ENCODE peak calls at places on chromosomes 12 and 14, in eight cellular contexts. One of them, this sample, is unnamed.

GRCh38 chr12:111645433-111645832 is 40.3 kb downstream of the BRAP start:
- DNase-seq in dorsolateral prefrontal cortex: no peak
- DNase-seq in CD4-positive, CD25-positive, alpha-beta regulatory T cell: no peak
- DNase-seq in cardiac muscle cell: no peak
- DNase-seq in thyroid gland: no peak
- DNase-seq in neuronal stem cell: no peak
- DNase-seq in CD8-positive, alpha-beta T cell: no peak
- DNase-seq in naive thymus-derived CD4-positive, alpha-beta T cell: no peak
- DNase-seq in this sample: no peak

GRCh38 chr12:67772276-67773169 is 124.0 kb downstream of the DYRK2 start:
- DNase-seq in dorsolateral prefrontal cortex: no peak
- DNase-seq in CD4-positive, CD25-positive, alpha-beta regulatory T cell: no peak
- DNase-seq in cardiac muscle cell: peak
- DNase-seq in thyroid gland: no peak
- DNase-seq in neuronal stem cell: peak
- DNase-seq in CD8-positive, alpha-beta T cell: no peak
- DNase-seq in naive thymus-derived CD4-positive, alpha-beta T cell: no peak
- DNase-seq in this sample: no peak

GRCh38 chr12:38547586-38547985 is 231.0 kb downstream of the ALG10B start:
- DNase-seq in dorsolateral prefrontal cortex: no peak
- DNase-seq in CD4-positive, CD25-positive, alpha-beta regulatory T cell: no peak
- DNase-seq in cardiac muscle cell: no peak
- DNase-seq in thyroid gland: no peak
- DNase-seq in neuronal stem cell: no peak
- DNase-seq in CD8-positive, alpha-beta T cell: no peak
- DNase-seq in naive thymus-derived CD4-positive, alpha-beta T cell: no peak
- DNase-seq in this sample: no peak

GRCh38 chr12:47207005-47207717 is 127.4 kb upstream of the AMIGO2 start:
- DNase-seq in dorsolateral prefrontal cortex: no peak
- DNase-seq in CD4-positive, CD25-positive, alpha-beta regulatory T cell: peak
- DNase-seq in cardiac muscle cell: no peak
- DNase-seq in thyroid gland: no peak
- DNase-seq in neuronal stem cell: no peak
- DNase-seq in CD8-positive, alpha-beta T cell: no peak
- DNase-seq in naive thymus-derived CD4-positive, alpha-beta T cell: no peak
- DNase-seq in this sample: no peak

GRCh38 chr12:113594967-113595366 is 123.3 kb upstream of the LHX5 start:
- DNase-seq in dorsolateral prefrontal cortex: no peak
- DNase-seq in CD4-positive, CD25-positive, alpha-beta regulatory T cell: no peak
- DNase-seq in cardiac muscle cell: no peak
- DNase-seq in thyroid gland: no peak
- DNase-seq in neuronal stem cell: no peak
- DNase-seq in CD8-positive, alpha-beta T cell: no peak
- DNase-seq in naive thymus-derived CD4-positive, alpha-beta T cell: no peak
- DNase-seq in this sample: no peak

GRCh38 chr14:35146711-35147149 is 24.4 kb downstream of the PRORP start:
- DNase-seq in dorsolateral prefrontal cortex: no peak
- DNase-seq in CD4-positive, CD25-positive, alpha-beta regulatory T cell: no peak
- DNase-seq in cardiac muscle cell: no peak
- DNase-seq in thyroid gland: no peak
- DNase-seq in neuronal stem cell: no peak
- DNase-seq in CD8-positive, alpha-beta T cell: no peak
- DNase-seq in naive thymus-derived CD4-positive, alpha-beta T cell: no peak
- DNase-seq in this sample: no peak

GRCh38 chr12:3138896-3139590 is 61.9 kb downstream of the TSPAN9 start:
- DNase-seq in dorsolateral prefrontal cortex: no peak
- DNase-seq in CD4-positive, CD25-positive, alpha-beta regulatory T cell: no peak
- DNase-seq in cardiac muscle cell: no peak
- DNase-seq in thyroid gland: no peak
- DNase-seq in neuronal stem cell: no peak
- DNase-seq in CD8-positive, alpha-beta T cell: no peak
- DNase-seq in naive thymus-derived CD4-positive, alpha-beta T cell: no peak
- DNase-seq in this sample: no peak

GRCh38 chr12:102634216-102634615 is 153.9 kb upstream of the IGF1 start:
- DNase-seq in dorsolateral prefrontal cortex: no peak
- DNase-seq in CD4-positive, CD25-positive, alpha-beta regulatory T cell: no peak
- DNase-seq in cardiac muscle cell: no peak
- DNase-seq in thyroid gland: no peak
- DNase-seq in neuronal stem cell: no peak
- DNase-seq in CD8-positive, alpha-beta T cell: no peak
- DNase-seq in naive thymus-derived CD4-positive, alpha-beta T cell: no peak
- DNase-seq in this sample: no peak

GRCh38 chr14:38389666-38390065 is 133.8 kb upstream of the CLEC14A start:
- DNase-seq in dorsolateral prefrontal cortex: no peak
- DNase-seq in CD4-positive, CD25-positive, alpha-beta regulatory T cell: no peak
- DNase-seq in cardiac muscle cell: no peak
- DNase-seq in thyroid gland: no peak
- DNase-seq in neuronal stem cell: no peak
- DNase-seq in CD8-positive, alpha-beta T cell: no peak
- DNase-seq in naive thymus-derived CD4-positive, alpha-beta T cell: no peak
- DNase-seq in this sample: no peak

DNA sequence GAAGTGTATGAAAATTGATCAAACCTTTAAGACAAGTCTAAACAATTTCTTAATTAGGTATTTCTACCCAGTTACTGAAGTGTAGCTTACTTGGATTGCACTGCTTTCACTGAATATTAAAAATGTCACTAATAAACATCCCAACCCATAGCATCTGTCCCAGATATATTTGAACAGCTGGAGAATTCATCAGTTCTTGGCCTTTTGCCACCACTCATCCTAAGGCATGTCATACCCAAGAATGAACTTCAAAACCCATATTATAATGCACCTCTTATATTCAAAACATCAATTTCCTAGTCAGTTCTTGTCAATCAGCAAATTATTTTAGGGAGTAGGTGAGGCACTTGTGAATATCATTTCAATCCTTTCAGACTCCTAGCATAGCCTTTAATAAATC is 392.3 kb downstream of the PAWR start:
- DNase-seq in dorsolateral prefrontal cortex: no peak
- DNase-seq in CD4-positive, CD25-positive, alpha-beta regulatory T cell: no peak
- DNase-seq in cardiac muscle cell: no peak
- DNase-seq in thyroid gland: no peak
- DNase-seq in neuronal stem cell: no peak
- DNase-seq in CD8-positive, alpha-beta T cell: no peak
- DNase-seq in naive thymus-derived CD4-positive, alpha-beta T cell: no peak
- DNase-seq in this sample: no peak
- H3K27ac ChIP-seq in dorsolateral prefrontal cortex: no peak
- H3K27ac ChIP-seq in CD4-positive, CD25-positive, alpha-beta regulatory T cell: no peak
- H3K27ac ChIP-seq in cardiac muscle cell: no peak
- H3K27ac ChIP-seq in thyroid gland: no peak
- H3K27ac ChIP-seq in neuronal stem cell: no peak
- H3K27ac ChIP-seq in CD8-positive, alpha-beta T cell: no peak
- H3K27ac ChIP-seq in naive thymus-derived CD4-positive, alpha-beta T cell: no peak
- H3K27ac ChIP-seq in this sample: no peak

DNA sequence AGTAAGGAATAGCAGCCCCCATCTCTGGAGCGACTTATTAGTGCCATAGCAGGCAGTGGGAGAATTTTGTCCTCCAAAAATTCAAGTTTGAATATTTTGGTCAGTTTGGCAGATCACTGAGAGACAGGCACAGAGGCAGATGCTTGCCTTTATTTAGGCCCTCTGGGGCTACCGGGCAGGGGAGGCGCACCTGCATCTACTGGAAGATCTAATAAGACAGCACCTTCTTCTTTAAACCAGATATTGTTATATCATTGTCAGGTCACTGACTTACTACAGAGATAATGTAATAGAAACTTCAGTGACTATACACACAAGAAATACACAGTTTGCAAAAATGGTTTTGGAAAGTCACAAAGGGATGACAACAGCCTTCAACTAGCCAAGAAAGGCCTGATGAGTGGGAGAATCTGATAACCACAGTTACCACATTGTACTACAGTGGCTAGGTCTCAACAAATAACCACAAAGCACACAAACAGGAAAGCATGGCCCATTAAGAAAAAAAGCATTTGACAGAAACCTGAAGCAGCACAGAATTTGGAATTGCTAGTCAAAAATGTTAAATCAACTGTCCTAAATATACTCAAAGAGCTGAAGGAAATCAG is 56.8 kb downstream of the CDK17 start:
- DNase-seq in dorsolateral prefrontal cortex: no peak
- DNase-seq in CD4-positive, CD25-positive, alpha-beta regulatory T cell: no peak
- DNase-seq in cardiac muscle cell: no peak
- DNase-seq in thyroid gland: no peak
- DNase-seq in neuronal stem cell: no peak
- DNase-seq in CD8-positive, alpha-beta T cell: no peak
- DNase-seq in naive thymus-derived CD4-positive, alpha-beta T cell: no peak
- DNase-seq in this sample: no peak
- H3K4me3 ChIP-seq in dorsolateral prefrontal cortex: no peak
- H3K4me3 ChIP-seq in CD4-positive, CD25-positive, alpha-beta regulatory T cell: peak
- H3K4me3 ChIP-seq in cardiac muscle cell: no peak
- H3K4me3 ChIP-seq in thyroid gland: no peak
- H3K4me3 ChIP-seq in neuronal stem cell: no peak
- H3K4me3 ChIP-seq in CD8-positive, alpha-beta T cell: no peak
- H3K4me3 ChIP-seq in naive thymus-derived CD4-positive, alpha-beta T cell: no peak
- H3K4me3 ChIP-seq in this sample: no peak

GRCh38 chr12:32561931-32562341 is 117.2 kb upstream of the DNM1L start:
- DNase-seq in dorsolateral prefrontal cortex: no peak
- DNase-seq in CD4-positive, CD25-positive, alpha-beta regulatory T cell: no peak
- DNase-seq in cardiac muscle cell: no peak
- DNase-seq in thyroid gland: no peak
- DNase-seq in neuronal stem cell: peak
- DNase-seq in CD8-positive, alpha-beta T cell: no peak
- DNase-seq in naive thymus-derived CD4-positive, alpha-beta T cell: no peak
- DNase-seq in this sample: no peak
- H3K27ac ChIP-seq in dorsolateral prefrontal cortex: peak
- H3K27ac ChIP-seq in CD4-positive, CD25-positive, alpha-beta regulatory T cell: no peak
- H3K27ac ChIP-seq in cardiac muscle cell: peak
- H3K27ac ChIP-seq in thyroid gland: peak
- H3K27ac ChIP-seq in neuronal stem cell: peak
- H3K27ac ChIP-seq in CD8-positive, alpha-beta T cell: no peak
- H3K27ac ChIP-seq in naive thymus-derived CD4-positive, alpha-beta T cell: no peak
- H3K27ac ChIP-seq in this sample: no peak

DNA sequence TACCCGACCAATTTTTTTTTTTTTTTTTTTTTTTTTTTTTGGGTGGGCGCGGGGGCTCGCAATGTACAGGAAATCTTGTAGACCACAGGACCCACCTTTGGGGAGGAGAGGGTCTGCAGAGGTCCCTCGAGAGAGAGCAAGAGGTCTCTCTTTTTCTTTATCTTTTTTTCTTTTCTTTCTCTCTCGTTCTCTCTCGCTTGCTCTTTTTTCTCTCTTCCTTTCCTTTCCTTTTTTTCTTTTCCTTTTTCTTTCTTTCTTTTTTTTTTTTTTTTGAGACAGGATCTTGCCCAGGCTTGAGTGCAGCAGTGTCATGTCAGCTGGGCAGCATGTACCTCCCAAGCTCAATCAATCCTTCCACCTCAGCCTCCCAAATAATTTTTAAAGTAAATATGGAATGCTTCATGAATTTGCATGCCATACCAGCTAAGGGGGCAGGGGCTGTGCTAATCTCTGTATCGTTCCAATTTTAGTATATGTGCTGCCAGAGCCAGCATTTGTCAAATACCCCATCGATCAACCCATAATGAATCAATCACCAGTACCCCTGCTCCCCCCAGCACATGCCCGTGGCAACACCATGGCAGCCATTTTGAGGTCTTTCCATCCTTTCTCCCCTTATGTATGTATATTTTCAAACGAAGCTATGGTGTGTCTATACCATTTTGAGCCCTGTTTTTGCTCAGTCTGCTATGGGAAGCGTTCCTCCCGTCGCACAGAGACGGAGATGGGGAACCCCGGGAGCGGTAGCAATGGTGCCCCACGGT is 9.3 kb downstream of the PAPLN start:
- DNase-seq in dorsolateral prefrontal cortex: no peak
- DNase-seq in CD4-positive, CD25-positive, alpha-beta regulatory T cell: no peak
- DNase-seq in cardiac muscle cell: no peak
- DNase-seq in thyroid gland: no peak
- DNase-seq in neuronal stem cell: no peak
- DNase-seq in CD8-positive, alpha-beta T cell: no peak
- DNase-seq in naive thymus-derived CD4-positive, alpha-beta T cell: no peak
- DNase-seq in this sample: no peak
- H3K4me3 ChIP-seq in dorsolateral prefrontal cortex: peak
- H3K4me3 ChIP-seq in CD4-positive, CD25-positive, alpha-beta regulatory T cell: no peak
- H3K4me3 ChIP-seq in cardiac muscle cell: peak
- H3K4me3 ChIP-seq in thyroid gland: no peak
- H3K4me3 ChIP-seq in neuronal stem cell: no peak
- H3K4me3 ChIP-seq in CD8-positive, alpha-beta T cell: peak
- H3K4me3 ChIP-seq in naive thymus-derived CD4-positive, alpha-beta T cell: peak
- H3K4me3 ChIP-seq in this sample: no peak

DNA sequence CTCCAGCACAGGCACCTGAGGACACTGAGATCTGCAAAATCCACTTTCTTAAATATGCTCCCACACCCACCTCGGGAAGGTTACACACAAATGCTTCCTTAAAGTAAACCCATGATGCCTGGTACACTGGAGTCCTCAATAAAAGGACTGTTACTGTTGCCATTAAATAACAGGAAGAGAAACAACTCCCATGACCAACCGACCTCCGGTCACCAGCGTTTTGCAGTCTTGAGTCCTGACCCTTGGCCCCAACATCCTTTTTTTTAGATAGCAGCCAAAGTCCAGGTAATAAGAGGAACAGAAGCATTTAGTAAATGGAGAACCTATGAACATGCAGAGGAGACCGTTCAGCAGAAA is 42.4 kb downstream of the ITPK1 start:
- DNase-seq in dorsolateral prefrontal cortex: no peak
- DNase-seq in CD4-positive, CD25-positive, alpha-beta regulatory T cell: no peak
- DNase-seq in cardiac muscle cell: no peak
- DNase-seq in thyroid gland: no peak
- DNase-seq in neuronal stem cell: no peak
- DNase-seq in CD8-positive, alpha-beta T cell: no peak
- DNase-seq in naive thymus-derived CD4-positive, alpha-beta T cell: no peak
- DNase-seq in this sample: no peak
- H3K27ac ChIP-seq in dorsolateral prefrontal cortex: peak
- H3K27ac ChIP-seq in CD4-positive, CD25-positive, alpha-beta regulatory T cell: no peak
- H3K27ac ChIP-seq in cardiac muscle cell: no peak
- H3K27ac ChIP-seq in thyroid gland: no peak
- H3K27ac ChIP-seq in neuronal stem cell: no peak
- H3K27ac ChIP-seq in CD8-positive, alpha-beta T cell: no peak
- H3K27ac ChIP-seq in naive thymus-derived CD4-positive, alpha-beta T cell: no peak
- H3K27ac ChIP-seq in this sample: peak

GRCh38 chr14:24186831-24187537 is 1.6 kb downstream of the IPO4 start:
- DNase-seq in dorsolateral prefrontal cortex: no peak
- DNase-seq in CD4-positive, CD25-positive, alpha-beta regulatory T cell: no peak
- DNase-seq in cardiac muscle cell: no peak
- DNase-seq in thyroid gland: no peak
- DNase-seq in neuronal stem cell: no peak
- DNase-seq in CD8-positive, alpha-beta T cell: no peak
- DNase-seq in naive thymus-derived CD4-positive, alpha-beta T cell: no peak
- DNase-seq in this sample: no peak
- H3K4me3 ChIP-seq in dorsolateral prefrontal cortex: no peak
- H3K4me3 ChIP-seq in CD4-positive, CD25-positive, alpha-beta regulatory T cell: peak
- H3K4me3 ChIP-seq in cardiac muscle cell: no peak
- H3K4me3 ChIP-seq in thyroid gland: no peak
- H3K4me3 ChIP-seq in neuronal stem cell: peak
- H3K4me3 ChIP-seq in CD8-positive, alpha-beta T cell: no peak
- H3K4me3 ChIP-seq in naive thymus-derived CD4-positive, alpha-beta T cell: no peak
- H3K4me3 ChIP-seq in this sample: no peak

GRCh38 chr12:130146532-130146931 is 15.7 kb upstream of the FZD10 start:
- DNase-seq in dorsolateral prefrontal cortex: no peak
- DNase-seq in CD4-positive, CD25-positive, alpha-beta regulatory T cell: no peak
- DNase-seq in cardiac muscle cell: no peak
- DNase-seq in thyroid gland: no peak
- DNase-seq in neuronal stem cell: no peak
- DNase-seq in CD8-positive, alpha-beta T cell: no peak
- DNase-seq in naive thymus-derived CD4-positive, alpha-beta T cell: no peak
- DNase-seq in this sample: no peak
- H3K27ac ChIP-seq in dorsolateral prefrontal cortex: no peak
- H3K27ac ChIP-seq in CD4-positive, CD25-positive, alpha-beta regulatory T cell: no peak
- H3K27ac ChIP-seq in cardiac muscle cell: no peak
- H3K27ac ChIP-seq in thyroid gland: no peak
- H3K27ac ChIP-seq in neuronal stem cell: no peak
- H3K27ac ChIP-seq in CD8-positive, alpha-beta T cell: no peak
- H3K27ac ChIP-seq in naive thymus-derived CD4-positive, alpha-beta T cell: no peak
- H3K27ac ChIP-seq in this sample: no peak

This sample was measured in body of pancreas.